ENCODE peak calls at places on chromosome 22, in five cellular contexts. One of them, this sample, is unnamed.

GRCh38 chr22:20299736-20300136 is 20.1 kb downstream of the DGCR6L start:
- DNase-seq in sigmoid colon: no peak
- DNase-seq in fibroblast of the aortic adventitia: no peak
- DNase-seq in AG09309: no peak
- DNase-seq in lower leg skin: no peak
- DNase-seq in this sample: peak; percentile 23

GRCh38 chr22:26322179-26322905 is 106.7 kb upstream of the ASPHD2 start:
- DNase-seq in sigmoid colon: no peak
- DNase-seq in fibroblast of the aortic adventitia: peak; percentile 82
- DNase-seq in lower leg skin: no peak
- DNase-seq in AG09309: peak; percentile 95
- DNase-seq in this sample: peak; percentile 83

GRCh38 chr22:37284807-37285355 is 2.6 kb downstream of the CYTH4 start:
- DNase-seq in fibroblast of the aortic adventitia: no peak
- DNase-seq in AG09309: no peak
- DNase-seq in sigmoid colon: peak; percentile 80
- DNase-seq in lower leg skin: peak; percentile 56
- DNase-seq in this sample: no peak

GRCh38 chr22:21051145-21051835 is 5.5 kb downstream of the LRRC74B start:
- DNase-seq in sigmoid colon: no peak
- DNase-seq in AG09309: no peak
- DNase-seq in lower leg skin: no peak
- DNase-seq in fibroblast of the aortic adventitia: no peak
- DNase-seq in this sample: no peak

GRCh38 chr22:19260194-19260593 is 31.3 kb downstream of the CLTCL1 start:
- DNase-seq in fibroblast of the aortic adventitia: no peak
- DNase-seq in lower leg skin: no peak
- DNase-seq in AG09309: no peak
- DNase-seq in sigmoid colon: no peak
- DNase-seq in this sample: no peak

GRCh38 chr22:25153961-25154685 is 45.5 kb upstream of the CRYBB3 start:
- DNase-seq in sigmoid colon: peak; percentile 94
- DNase-seq in AG09309: no peak
- DNase-seq in fibroblast of the aortic adventitia: peak; percentile 91
- DNase-seq in lower leg skin: peak; percentile 82
- DNase-seq in this sample: peak; percentile 26

GRCh38 chr22:37599161-37599560 is 9.5 kb upstream of the GGA1 start:
- DNase-seq in sigmoid colon: no peak
- DNase-seq in AG09309: no peak
- DNase-seq in fibroblast of the aortic adventitia: no peak
- DNase-seq in lower leg skin: peak; percentile 46
- DNase-seq in this sample: no peak

GRCh38 chr22:29704528-29705285 is 15.1 kb upstream of the CABP7 start:
- DNase-seq in fibroblast of the aortic adventitia: peak; percentile 24
- DNase-seq in sigmoid colon: peak; percentile 67
- DNase-seq in lower leg skin: no peak
- DNase-seq in AG09309: no peak
- DNase-seq in this sample: peak; percentile 30

GRCh38 chr22:35850831-35851230 is 133.2 kb downstream of the APOL5 start:
- DNase-seq in sigmoid colon: no peak
- DNase-seq in AG09309: no peak
- DNase-seq in fibroblast of the aortic adventitia: no peak
- DNase-seq in lower leg skin: no peak
- DNase-seq in this sample: no peak

GRCh38 chr22:21632237-21632895 is at the start of gene CCDC116:
- DNase-seq in lower leg skin: no peak
- DNase-seq in fibroblast of the aortic adventitia: no peak
- DNase-seq in AG09309: no peak
- DNase-seq in sigmoid colon: no peak
- DNase-seq in this sample: no peak

GRCh38 chr22:47736166-47737034 is 974.0 kb downstream of the TBC1D22A start:
- DNase-seq in AG09309: no peak
- DNase-seq in sigmoid colon: no peak
- DNase-seq in lower leg skin: no peak
- DNase-seq in fibroblast of the aortic adventitia: no peak
- DNase-seq in this sample: no peak

GRCh38 chr22:31538815-31539214 is 42.5 kb downstream of the SFI1 start:
- DNase-seq in sigmoid colon: no peak
- DNase-seq in AG09309: no peak
- DNase-seq in lower leg skin: no peak
- DNase-seq in fibroblast of the aortic adventitia: no peak
- DNase-seq in this sample: no peak

GRCh38 chr22:37818397-37819099 is 4.6 kb upstream of the GALR3 start:
- DNase-seq in sigmoid colon: peak; percentile 83
- DNase-seq in fibroblast of the aortic adventitia: peak; percentile 38
- DNase-seq in AG09309: no peak
- DNase-seq in lower leg skin: no peak
- DNase-seq in this sample: peak; percentile 51

GRCh38 chr22:18085188-18085587 is 7.4 kb downstream of the PEX26 start:
- DNase-seq in sigmoid colon: no peak
- DNase-seq in AG09309: no peak
- DNase-seq in fibroblast of the aortic adventitia: peak; percentile 49
- DNase-seq in lower leg skin: no peak
- DNase-seq in this sample: peak; percentile 69

GRCh38 chr22:32561163-32561562 is 86.6 kb downstream of the FBXO7 start:
- DNase-seq in sigmoid colon: peak; percentile 43
- DNase-seq in fibroblast of the aortic adventitia: no peak
- DNase-seq in AG09309: no peak
- DNase-seq in lower leg skin: no peak
- DNase-seq in this sample: no peak

GRCh38 chr22:37472418-37473006 is 13.7 kb downstream of the MFNG start:
- DNase-seq in fibroblast of the aortic adventitia: no peak
- DNase-seq in AG09309: no peak
- DNase-seq in lower leg skin: no peak
- DNase-seq in sigmoid colon: no peak
- DNase-seq in this sample: peak; percentile 38

GRCh38 chr22:47600791-47601400 is 838.4 kb downstream of the TBC1D22A start:
- DNase-seq in AG09309: no peak
- DNase-seq in sigmoid colon: peak; percentile 21
- DNase-seq in lower leg skin: no peak
- DNase-seq in fibroblast of the aortic adventitia: no peak
- DNase-seq in this sample: no peak

GRCh38 chr22:32389685-32390084 is 22.4 kb downstream of the RTCB start:
- DNase-seq in fibroblast of the aortic adventitia: peak; percentile 20
- DNase-seq in lower leg skin: no peak
- DNase-seq in AG09309: no peak
- DNase-seq in sigmoid colon: no peak
- DNase-seq in this sample: peak; percentile 28

GRCh38 chr22:49405590-49405989 is 422.1 kb downstream of the BRD1 start:
- DNase-seq in fibroblast of the aortic adventitia: no peak
- DNase-seq in sigmoid colon: peak; percentile 34
- DNase-seq in lower leg skin: no peak
- DNase-seq in AG09309: no peak
- DNase-seq in this sample: no peak

GRCh38 chr22:19810381-19811141 is 44.1 kb downstream of the GNB1L start:
- DNase-seq in AG09309: peak; percentile 28
- DNase-seq in lower leg skin: no peak
- DNase-seq in fibroblast of the aortic adventitia: peak; percentile 80
- DNase-seq in sigmoid colon: peak; percentile 56
- DNase-seq in this sample: peak; percentile 92

GRCh38 chr22:49303781-49304461 is 523.8 kb downstream of the BRD1 start:
- DNase-seq in sigmoid colon: peak; percentile 53
- DNase-seq in fibroblast of the aortic adventitia: no peak
- DNase-seq in AG09309: no peak
- DNase-seq in lower leg skin: no peak
- DNase-seq in this sample: no peak

GRCh38 chr22:37849089-37849751 is at the start of gene EIF3L:
- DNase-seq in fibroblast of the aortic adventitia: peak; percentile 83
- DNase-seq in sigmoid colon: peak; percentile 95
- DNase-seq in lower leg skin: peak; percentile 88
- DNase-seq in AG09309: peak; percentile 46
- DNase-seq in this sample: peak; percentile 81

GRCh38 chr22:37022483-37023337 is 3.2 kb downstream of the MPST start:
- DNase-seq in lower leg skin: no peak
- DNase-seq in AG09309: no peak
- DNase-seq in sigmoid colon: no peak
- DNase-seq in fibroblast of the aortic adventitia: no peak
- DNase-seq in this sample: no peak

GRCh38 chr22:29269230-29269604 is 1.1 kb downstream of the EWSR1 start:
- DNase-seq in AG09309: no peak
- DNase-seq in fibroblast of the aortic adventitia: peak; percentile 23
- DNase-seq in sigmoid colon: no peak
- DNase-seq in lower leg skin: no peak
- DNase-seq in this sample: no peak

GRCh38 chr22:35308480-35308945 is 8.8 kb downstream of the TOM1 start:
- DNase-seq in AG09309: no peak
- DNase-seq in fibroblast of the aortic adventitia: no peak
- DNase-seq in lower leg skin: no peak
- DNase-seq in sigmoid colon: no peak
- DNase-seq in this sample: no peak

GRCh38 chr22:32650553-32651345 is 150.8 kb upstream of the TIMP3 start:
- DNase-seq in lower leg skin: no peak
- DNase-seq in fibroblast of the aortic adventitia: peak; percentile 47
- DNase-seq in AG09309: no peak
- DNase-seq in sigmoid colon: no peak
- DNase-seq in this sample: peak; percentile 62

GRCh38 chr22:37618072-37618656 is 9.5 kb downstream of the GGA1 start:
- DNase-seq in sigmoid colon: peak; percentile 67
- DNase-seq in lower leg skin: no peak
- DNase-seq in AG09309: no peak
- DNase-seq in fibroblast of the aortic adventitia: no peak
- DNase-seq in this sample: no peak

GRCh38 chr22:32880061-32880460 is 78.6 kb downstream of the TIMP3 start:
- DNase-seq in lower leg skin: no peak
- DNase-seq in AG09309: peak; percentile 20
- DNase-seq in sigmoid colon: no peak
- DNase-seq in fibroblast of the aortic adventitia: peak; percentile 76
- DNase-seq in this sample: peak; percentile 72

GRCh38 chr22:24146190-24146616 is 35.1 kb upstream of the SUSD2 start:
- DNase-seq in lower leg skin: no peak
- DNase-seq in sigmoid colon: peak; percentile 83
- DNase-seq in fibroblast of the aortic adventitia: peak; percentile 80
- DNase-seq in AG09309: peak; percentile 53
- DNase-seq in this sample: peak; percentile 89

GRCh38 chr22:49951986-49952896 is 8.3 kb upstream of the PIM3 start:
- DNase-seq in lower leg skin: no peak
- DNase-seq in AG09309: no peak
- DNase-seq in fibroblast of the aortic adventitia: peak; percentile 82
- DNase-seq in sigmoid colon: no peak
- DNase-seq in this sample: no peak

GRCh38 chr22:26438006-26438405 is 8.9 kb downstream of the ASPHD2 start:
- DNase-seq in sigmoid colon: no peak
- DNase-seq in lower leg skin: no peak
- DNase-seq in AG09309: no peak
- DNase-seq in fibroblast of the aortic adventitia: no peak
- DNase-seq in this sample: no peak

GRCh38 chr22:30969532-30970355 is 679 bp downstream of the TUG1 start:
- DNase-seq in fibroblast of the aortic adventitia: peak; percentile 45
- DNase-seq in sigmoid colon: peak; percentile 64
- DNase-seq in lower leg skin: no peak
- DNase-seq in AG09309: no peak
- DNase-seq in this sample: peak; percentile 44

GRCh38 chr22:19963863-19964642 is 22.4 kb upstream of the TXNRD2 start:
- DNase-seq in lower leg skin: no peak
- DNase-seq in AG09309: no peak
- DNase-seq in fibroblast of the aortic adventitia: no peak
- DNase-seq in sigmoid colon: no peak
- DNase-seq in this sample: no peak

GRCh38 chr22:36164621-36165020 is 4.1 kb upstream of the APOL3 start:
- DNase-seq in AG09309: no peak
- DNase-seq in sigmoid colon: no peak
- DNase-seq in fibroblast of the aortic adventitia: no peak
- DNase-seq in lower leg skin: no peak
- DNase-seq in this sample: no peak

GRCh38 chr22:20432244-20432686 is 5.4 kb downstream of the SCARF2 start:
- DNase-seq in sigmoid colon: peak; percentile 56
- DNase-seq in AG09309: no peak
- DNase-seq in fibroblast of the aortic adventitia: no peak
- DNase-seq in lower leg skin: no peak
- DNase-seq in this sample: no peak

GRCh38 chr22:45977003-45977395 is at the start of gene WNT7B:
- DNase-seq in fibroblast of the aortic adventitia: no peak
- DNase-seq in sigmoid colon: no peak
- DNase-seq in lower leg skin: no peak
- DNase-seq in AG09309: no peak
- DNase-seq in this sample: no peak
- H3K4me3 ChIP-seq in fibroblast of the aortic adventitia: peak within 1 kb of the TSS; percentile 41
- H3K4me3 ChIP-seq in sigmoid colon: peak within 1 kb of the TSS; percentile 12
- H3K4me3 ChIP-seq in lower leg skin: peak within 1 kb of the TSS; percentile 10
- H3K4me3 ChIP-seq in AG09309: peak within 1 kb of the TSS; percentile 38
- H3K4me3 ChIP-seq in this sample: no peak within 1 kb of the TSS

DNA sequence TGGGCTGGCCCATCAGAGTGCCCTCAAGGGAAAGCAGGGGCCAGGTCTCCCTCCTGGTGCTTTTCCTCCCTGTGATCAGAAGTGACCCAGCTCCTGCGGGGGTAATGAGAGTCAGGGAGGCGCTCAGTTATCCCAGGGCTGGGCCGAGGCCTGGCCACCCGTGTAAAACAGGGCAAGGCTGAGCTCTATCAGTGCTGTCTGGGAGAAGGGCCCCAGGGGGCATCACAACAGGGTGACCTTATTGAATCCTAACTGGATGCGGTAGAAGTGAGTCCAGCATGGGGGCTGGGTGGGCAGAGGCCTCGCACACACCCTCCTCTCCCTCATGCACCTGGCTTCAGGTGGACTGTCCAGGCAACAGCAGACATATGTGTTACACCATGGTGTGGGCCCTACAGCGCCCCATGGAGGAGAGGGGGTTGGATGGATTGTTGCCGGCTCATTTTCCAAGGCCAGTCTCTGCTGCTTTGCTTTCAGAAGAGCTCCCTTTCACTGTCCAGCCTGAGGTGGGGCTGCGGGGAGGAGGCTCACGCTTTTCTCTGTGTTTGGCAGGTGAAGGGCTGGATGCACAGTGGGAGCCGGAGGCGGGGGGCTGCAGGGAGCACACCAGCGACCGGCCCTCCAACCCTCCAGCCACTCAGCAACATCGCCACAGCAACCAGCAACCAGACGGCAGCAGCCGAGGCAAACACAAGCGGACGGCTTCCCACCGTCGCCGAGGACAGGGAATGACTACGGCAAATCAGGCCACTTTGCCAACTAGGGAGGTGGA is 24.6 kb downstream of the GNAZ start:
- DNase-seq in fibroblast of the aortic adventitia: no peak
- DNase-seq in lower leg skin: no peak
- DNase-seq in sigmoid colon: no peak
- DNase-seq in AG09309: no peak
- DNase-seq in this sample: no peak
- TF ChIP-seq CTCF in fibroblast of the aortic adventitia: no peak
- TF ChIP-seq CTCF in lower leg skin: no peak
- TF ChIP-seq CTCF in sigmoid colon: no peak
- TF ChIP-seq CTCF in AG09309: no peak
- TF ChIP-seq CTCF in this sample: no peak

DNA sequence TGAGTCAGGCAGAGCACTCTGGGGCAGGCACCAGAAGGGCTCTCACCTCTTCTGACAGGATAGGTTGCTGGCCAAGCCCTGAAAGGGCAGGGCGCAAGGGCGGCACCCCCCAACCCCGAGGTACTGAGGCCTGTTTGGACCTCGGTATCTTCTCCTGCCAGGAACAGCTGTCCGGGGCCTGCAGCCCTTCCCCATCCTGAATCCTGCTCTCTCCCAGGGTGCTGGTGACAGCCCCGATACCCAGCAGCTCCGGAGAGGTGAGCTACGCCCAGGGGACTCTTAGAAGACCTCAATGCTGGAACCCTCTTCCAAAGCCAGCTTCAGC is 79.1 kb downstream of the PHF21B start:
- DNase-seq in sigmoid colon: no peak
- DNase-seq in fibroblast of the aortic adventitia: no peak
- DNase-seq in AG09309: no peak
- DNase-seq in lower leg skin: no peak
- DNase-seq in this sample: no peak
- H3K4me3 ChIP-seq in sigmoid colon: no peak overlapping the region
- H3K4me3 ChIP-seq in fibroblast of the aortic adventitia: no peak overlapping the region
- H3K4me3 ChIP-seq in AG09309: no peak overlapping the region
- H3K4me3 ChIP-seq in lower leg skin: no peak overlapping the region
- H3K4me3 ChIP-seq in this sample: no peak overlapping the region

GRCh38 chr22:40156001-40156516 is 21.7 kb upstream of the TNRC6B start:
- DNase-seq in AG09309: no peak
- DNase-seq in sigmoid colon: no peak
- DNase-seq in fibroblast of the aortic adventitia: peak; percentile 42
- DNase-seq in lower leg skin: no peak
- DNase-seq in this sample: peak; percentile 37
- TF ChIP-seq CTCF in AG09309: peak; percentile 28
- TF ChIP-seq CTCF in sigmoid colon: no peak
- TF ChIP-seq CTCF in fibroblast of the aortic adventitia: peak; percentile 26
- TF ChIP-seq CTCF in lower leg skin: no peak
- TF ChIP-seq CTCF in this sample: peak; percentile 22